ENCODE peak calls at places on chromosomes 2 and 18, in ten cellular contexts. One of them, this sample, is unnamed.

GRCh38 chr2:137969418-137969765 is 5.1 kb downstream of the HNMT start:
- DNase-seq in body of pancreas: peak; percentile 25
- DNase-seq in naive thymus-derived CD4-positive, alpha-beta T cell: no peak
- DNase-seq in adrenal gland: peak; percentile 62
- DNase-seq in H1: no peak
- DNase-seq in breast epithelium: no peak
- DNase-seq in aorta: no peak
- DNase-seq in neural progenitor cell: no peak
- DNase-seq in GM23248: peak; percentile 91
- DNase-seq in right cardiac atrium: no peak
- DNase-seq in this sample: no peak

GRCh38 chr2:117956036-117956791 is 57.7 kb downstream of the CCDC93 start:
- DNase-seq in body of pancreas: no peak
- DNase-seq in naive thymus-derived CD4-positive, alpha-beta T cell: no peak
- DNase-seq in adrenal gland: no peak
- DNase-seq in H1: no peak
- DNase-seq in breast epithelium: no peak
- DNase-seq in aorta: no peak
- DNase-seq in neural progenitor cell: no peak
- DNase-seq in GM23248: no peak
- DNase-seq in right cardiac atrium: no peak
- DNase-seq in this sample: no peak

GRCh38 chr18:37578886-37579513 is 13.4 kb upstream of the CELF4 start:
- DNase-seq in body of pancreas: no peak
- DNase-seq in naive thymus-derived CD4-positive, alpha-beta T cell: no peak
- DNase-seq in adrenal gland: peak; percentile 77
- DNase-seq in H1: no peak
- DNase-seq in breast epithelium: no peak
- DNase-seq in aorta: no peak
- DNase-seq in neural progenitor cell: peak; percentile 19
- DNase-seq in GM23248: peak; percentile 66
- DNase-seq in right cardiac atrium: peak; percentile 20
- DNase-seq in this sample: no peak

GRCh38 chr18:46335551-46336059 is 231.4 kb downstream of the HAUS1 start:
- DNase-seq in body of pancreas: no peak
- DNase-seq in naive thymus-derived CD4-positive, alpha-beta T cell: no peak
- DNase-seq in adrenal gland: no peak
- DNase-seq in H1: no peak
- DNase-seq in breast epithelium: no peak
- DNase-seq in aorta: peak; percentile 69
- DNase-seq in neural progenitor cell: peak; percentile 80
- DNase-seq in GM23248: no peak
- DNase-seq in right cardiac atrium: no peak
- DNase-seq in this sample: no peak

GRCh38 chr2:110832740-110833139 is 100.4 kb downstream of the ACOXL start:
- DNase-seq in body of pancreas: no peak
- DNase-seq in naive thymus-derived CD4-positive, alpha-beta T cell: no peak
- DNase-seq in adrenal gland: no peak
- DNase-seq in H1: no peak
- DNase-seq in breast epithelium: no peak
- DNase-seq in aorta: no peak
- DNase-seq in neural progenitor cell: no peak
- DNase-seq in GM23248: no peak
- DNase-seq in right cardiac atrium: no peak
- DNase-seq in this sample: no peak

GRCh38 chr2:159677654-159678053 is 34.7 kb upstream of the MARCHF7 start:
- DNase-seq in body of pancreas: no peak
- DNase-seq in naive thymus-derived CD4-positive, alpha-beta T cell: no peak
- DNase-seq in adrenal gland: no peak
- DNase-seq in H1: no peak
- DNase-seq in breast epithelium: no peak
- DNase-seq in aorta: no peak
- DNase-seq in neural progenitor cell: no peak
- DNase-seq in GM23248: peak; percentile 35
- DNase-seq in right cardiac atrium: no peak
- DNase-seq in this sample: no peak

GRCh38 chr2:196324212-196324611 is 152.8 kb upstream of the STK17B start:
- DNase-seq in body of pancreas: no peak
- DNase-seq in naive thymus-derived CD4-positive, alpha-beta T cell: no peak
- DNase-seq in adrenal gland: no peak
- DNase-seq in H1: no peak
- DNase-seq in breast epithelium: no peak
- DNase-seq in aorta: no peak
- DNase-seq in neural progenitor cell: no peak
- DNase-seq in GM23248: peak; percentile 83
- DNase-seq in right cardiac atrium: no peak
- DNase-seq in this sample: no peak

GRCh38 chr2:54725343-54726099 is 2.1 kb downstream of the EML6 start:
- DNase-seq in body of pancreas: no peak
- DNase-seq in naive thymus-derived CD4-positive, alpha-beta T cell: no peak
- DNase-seq in adrenal gland: no peak
- DNase-seq in H1: no peak
- DNase-seq in breast epithelium: no peak
- DNase-seq in aorta: no peak
- DNase-seq in neural progenitor cell: peak; percentile 27
- DNase-seq in GM23248: no peak
- DNase-seq in right cardiac atrium: no peak
- DNase-seq in this sample: no peak

GRCh38 chr2:181072486-181072885 is 92.1 kb downstream of the UBE2E3 start:
- DNase-seq in body of pancreas: no peak
- DNase-seq in naive thymus-derived CD4-positive, alpha-beta T cell: no peak
- DNase-seq in adrenal gland: no peak
- DNase-seq in H1: no peak
- DNase-seq in breast epithelium: no peak
- DNase-seq in aorta: no peak
- DNase-seq in neural progenitor cell: no peak
- DNase-seq in GM23248: peak; percentile 46
- DNase-seq in right cardiac atrium: no peak
- DNase-seq in this sample: no peak

GRCh38 chr2:3487432-3487831 is 31.9 kb downstream of the ADI1 start:
- DNase-seq in body of pancreas: peak; percentile 12
- DNase-seq in naive thymus-derived CD4-positive, alpha-beta T cell: no peak
- DNase-seq in adrenal gland: peak; percentile 54
- DNase-seq in H1: no peak
- DNase-seq in breast epithelium: no peak
- DNase-seq in aorta: peak; percentile 70
- DNase-seq in neural progenitor cell: no peak
- DNase-seq in GM23248: peak; percentile 21
- DNase-seq in right cardiac atrium: no peak
- DNase-seq in this sample: no peak

GRCh38 chr2:53787255-53787910 is 539 bp downstream of the ERLEC1 start:
- DNase-seq in body of pancreas: no peak
- DNase-seq in naive thymus-derived CD4-positive, alpha-beta T cell: no peak
- DNase-seq in adrenal gland: no peak
- DNase-seq in H1: no peak
- DNase-seq in breast epithelium: no peak
- DNase-seq in aorta: no peak
- DNase-seq in neural progenitor cell: no peak
- DNase-seq in GM23248: peak; percentile 72
- DNase-seq in right cardiac atrium: no peak
- DNase-seq in this sample: no peak

GRCh38 chr2:226888971-226889370 is 53.1 kb downstream of the RHBDD1 start:
- DNase-seq in body of pancreas: no peak
- DNase-seq in naive thymus-derived CD4-positive, alpha-beta T cell: no peak
- DNase-seq in adrenal gland: no peak
- DNase-seq in H1: no peak
- DNase-seq in breast epithelium: no peak
- DNase-seq in aorta: no peak
- DNase-seq in neural progenitor cell: no peak
- DNase-seq in GM23248: peak; percentile 46
- DNase-seq in right cardiac atrium: no peak
- DNase-seq in this sample: no peak

GRCh38 chr2:73776381-73776780 is 3.5 kb downstream of the DUSP11 start:
- DNase-seq in body of pancreas: no peak
- DNase-seq in naive thymus-derived CD4-positive, alpha-beta T cell: no peak
- DNase-seq in adrenal gland: no peak
- DNase-seq in H1: no peak
- DNase-seq in breast epithelium: no peak
- DNase-seq in aorta: no peak
- DNase-seq in neural progenitor cell: no peak
- DNase-seq in GM23248: no peak
- DNase-seq in right cardiac atrium: no peak
- DNase-seq in this sample: no peak

GRCh38 chr2:27496357-27497287 is at the start of gene GCKR:
- DNase-seq in body of pancreas: peak; percentile 50
- DNase-seq in naive thymus-derived CD4-positive, alpha-beta T cell: no peak
- DNase-seq in adrenal gland: no peak
- DNase-seq in H1: no peak
- DNase-seq in breast epithelium: no peak
- DNase-seq in aorta: no peak
- DNase-seq in neural progenitor cell: no peak
- DNase-seq in GM23248: peak; percentile 77
- DNase-seq in right cardiac atrium: peak; percentile 57
- DNase-seq in this sample: no peak

DNA sequence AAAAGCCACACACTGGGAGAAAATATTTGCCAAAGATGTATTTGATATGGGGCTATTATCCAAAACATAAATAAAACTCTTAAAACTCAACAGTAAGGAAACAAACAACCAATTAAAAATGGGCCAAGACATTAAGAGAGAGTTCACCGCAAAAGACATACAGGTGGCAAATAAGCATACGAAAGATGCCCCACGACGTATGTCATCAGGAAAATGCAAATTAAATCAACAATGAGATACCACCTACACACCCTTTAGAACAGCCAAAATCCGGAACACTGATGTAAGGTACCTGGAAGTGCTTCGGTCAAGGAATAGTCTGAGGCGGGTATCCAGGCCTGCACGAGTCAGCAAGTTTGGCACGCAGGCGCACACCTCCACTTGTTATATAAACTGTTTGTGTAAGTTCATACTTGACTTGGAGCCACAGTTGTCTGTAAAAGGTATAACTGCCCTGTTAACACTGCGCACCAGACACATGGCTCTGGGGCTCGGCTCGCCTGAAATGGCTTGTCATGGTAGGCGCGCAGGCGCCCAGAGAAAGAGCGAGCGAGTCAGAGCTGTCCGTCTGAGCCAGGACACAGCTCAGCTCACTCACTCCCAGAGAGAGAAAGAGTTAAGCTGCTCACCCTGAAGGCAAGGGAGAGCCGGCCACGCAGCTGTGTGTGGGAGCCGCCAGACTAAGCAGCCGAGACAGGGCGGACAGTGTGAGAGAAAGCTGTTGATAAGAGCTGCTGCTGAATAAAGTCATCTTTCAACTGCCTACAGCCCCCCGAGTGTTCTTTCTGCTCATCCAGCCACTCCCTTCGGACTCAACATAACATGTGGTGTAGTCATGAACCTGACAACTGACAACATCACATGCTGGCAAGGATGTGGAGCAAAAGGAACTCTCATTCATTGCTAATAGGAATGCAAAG is 87.3 kb downstream of the HNRNPLL start:
- DNase-seq in body of pancreas: peak; percentile 48
- DNase-seq in naive thymus-derived CD4-positive, alpha-beta T cell: no peak
- DNase-seq in adrenal gland: peak; percentile 80
- DNase-seq in H1: no peak
- DNase-seq in breast epithelium: peak; percentile 78
- DNase-seq in aorta: peak; percentile 83
- DNase-seq in neural progenitor cell: no peak
- DNase-seq in GM23248: peak; percentile 59
- DNase-seq in right cardiac atrium: peak; percentile 70
- DNase-seq in this sample: peak; percentile 78
- H3K4me3 ChIP-seq in body of pancreas: no peak overlapping the region
- H3K4me3 ChIP-seq in naive thymus-derived CD4-positive, alpha-beta T cell: no peak overlapping the region
- H3K4me3 ChIP-seq in adrenal gland: peak overlapping the region; percentile 25
- H3K4me3 ChIP-seq in H1: no peak overlapping the region
- H3K4me3 ChIP-seq in breast epithelium: peak overlapping the region; percentile 44
- H3K4me3 ChIP-seq in aorta: peak overlapping the region; percentile 6
- H3K4me3 ChIP-seq in neural progenitor cell: no peak overlapping the region
- H3K4me3 ChIP-seq in GM23248: no peak overlapping the region
- H3K4me3 ChIP-seq in right cardiac atrium: peak overlapping the region; percentile 6
- H3K4me3 ChIP-seq in this sample: no peak overlapping the region

DNA sequence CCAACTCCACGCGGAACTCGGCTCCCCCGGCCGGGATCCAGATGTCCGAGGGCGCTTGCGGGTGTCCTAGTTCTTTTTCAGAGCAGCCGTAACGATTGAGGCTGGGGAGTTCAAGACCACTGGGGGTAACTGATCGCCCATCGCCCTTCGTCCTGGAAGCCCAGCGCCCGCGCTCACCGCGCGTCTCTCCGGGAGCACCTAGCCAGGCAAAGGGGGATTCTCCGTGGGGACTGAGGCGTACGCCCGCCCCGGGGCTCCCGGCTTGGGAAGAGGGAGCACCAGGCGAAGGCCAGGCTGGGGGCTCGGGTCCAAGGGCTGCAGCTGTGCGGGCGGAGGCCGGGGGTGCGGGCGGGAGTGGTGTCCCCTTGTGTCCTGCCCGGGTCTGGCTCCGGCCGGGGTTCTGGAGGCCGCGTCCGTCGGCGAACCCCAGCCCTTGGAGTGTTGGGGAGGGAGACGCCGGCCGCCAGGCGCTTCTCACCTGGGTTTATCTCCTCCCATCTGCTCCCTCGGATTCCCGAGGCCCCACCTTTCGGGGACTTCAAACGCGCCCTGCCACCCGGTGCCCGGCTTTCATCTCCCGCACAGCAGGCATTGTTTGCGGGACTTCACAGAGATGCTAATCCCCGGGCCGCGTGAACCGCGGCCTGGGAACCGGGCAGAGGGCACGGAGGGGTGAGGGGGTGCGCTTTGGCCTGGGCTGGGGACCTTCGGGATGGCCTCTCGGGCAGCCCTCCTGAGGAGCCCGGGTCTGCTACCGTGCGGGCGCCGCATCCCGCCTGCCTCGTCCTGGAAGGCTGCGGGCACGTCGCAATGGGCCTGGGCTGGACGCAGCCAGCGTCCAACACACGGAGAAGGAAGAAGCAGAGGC is 4.9 kb upstream of the GBX2 start:
- DNase-seq in body of pancreas: no peak
- DNase-seq in naive thymus-derived CD4-positive, alpha-beta T cell: no peak
- DNase-seq in adrenal gland: no peak
- DNase-seq in H1: no peak
- DNase-seq in breast epithelium: no peak
- DNase-seq in aorta: peak; percentile 76
- DNase-seq in neural progenitor cell: peak; percentile 59
- DNase-seq in GM23248: no peak
- DNase-seq in right cardiac atrium: no peak
- DNase-seq in this sample: no peak
- H3K27me3 ChIP-seq in body of pancreas: no peaks in the 10 kb centered on the region
- H3K27me3 ChIP-seq in naive thymus-derived CD4-positive, alpha-beta T cell: no peaks in the 10 kb centered on the region
- H3K27me3 ChIP-seq in adrenal gland: peaks cover 82% of the 10 kb centered on the region
- H3K27me3 ChIP-seq in H1: peaks cover 77% of the 10 kb centered on the region
- H3K27me3 ChIP-seq in breast epithelium: peaks cover 10% of the 10 kb centered on the region
- H3K27me3 ChIP-seq in aorta: no peaks in the 10 kb centered on the region
- H3K27me3 ChIP-seq in neural progenitor cell: peaks cover 100% of the 10 kb centered on the region
- H3K27me3 ChIP-seq in GM23248: peaks cover 71% of the 10 kb centered on the region
- H3K27me3 ChIP-seq in right cardiac atrium: no peaks in the 10 kb centered on the region
- H3K27me3 ChIP-seq in this sample: peaks cover 99% of the 10 kb centered on the region

GRCh38 chr2:25722224-25722623 is 48.8 kb upstream of the DTNB start:
- DNase-seq in body of pancreas: no peak
- DNase-seq in naive thymus-derived CD4-positive, alpha-beta T cell: no peak
- DNase-seq in adrenal gland: no peak
- DNase-seq in H1: no peak
- DNase-seq in breast epithelium: no peak
- DNase-seq in aorta: no peak
- DNase-seq in neural progenitor cell: no peak
- DNase-seq in GM23248: no peak
- DNase-seq in right cardiac atrium: no peak
- DNase-seq in this sample: no peak
- H3K4me1 ChIP-seq in body of pancreas: peaks cover 7% of the 10 kb centered on the region
- H3K4me1 ChIP-seq in naive thymus-derived CD4-positive, alpha-beta T cell: no peaks in the 10 kb centered on the region
- H3K4me1 ChIP-seq in adrenal gland: no peaks in the 10 kb centered on the region
- H3K4me1 ChIP-seq in H1: no peaks in the 10 kb centered on the region
- H3K4me1 ChIP-seq in breast epithelium: no peaks in the 10 kb centered on the region
- H3K4me1 ChIP-seq in aorta: peaks cover 3% of the 10 kb centered on the region
- H3K4me1 ChIP-seq in neural progenitor cell: peaks cover 25% of the 10 kb centered on the region
- H3K4me1 ChIP-seq in GM23248: no peaks in the 10 kb centered on the region
- H3K4me1 ChIP-seq in right cardiac atrium: no peaks in the 10 kb centered on the region
- H3K4me1 ChIP-seq in this sample: no peaks in the 10 kb centered on the region

GRCh38 chr2:219445220-219445631 is 10.6 kb downstream of the SPEG start:
- DNase-seq in body of pancreas: no peak
- DNase-seq in naive thymus-derived CD4-positive, alpha-beta T cell: no peak
- DNase-seq in adrenal gland: no peak
- DNase-seq in H1: no peak
- DNase-seq in breast epithelium: no peak
- DNase-seq in aorta: no peak
- DNase-seq in neural progenitor cell: no peak
- DNase-seq in GM23248: no peak
- DNase-seq in right cardiac atrium: no peak
- DNase-seq in this sample: no peak
- H3K4me3 ChIP-seq in body of pancreas: no peak overlapping the region
- H3K4me3 ChIP-seq in naive thymus-derived CD4-positive, alpha-beta T cell: no peak overlapping the region
- H3K4me3 ChIP-seq in adrenal gland: no peak overlapping the region
- H3K4me3 ChIP-seq in H1: no peak overlapping the region
- H3K4me3 ChIP-seq in breast epithelium: no peak overlapping the region
- H3K4me3 ChIP-seq in aorta: peak overlapping the region; percentile 2
- H3K4me3 ChIP-seq in neural progenitor cell: no peak overlapping the region
- H3K4me3 ChIP-seq in GM23248: no peak overlapping the region
- H3K4me3 ChIP-seq in right cardiac atrium: no peak overlapping the region
- H3K4me3 ChIP-seq in this sample: no peak overlapping the region